ENCODE peak calls at places on chromosome 19, in five cellular contexts. One of them, this sample, is unnamed.

GRCh38 chr19:19259741-19260140 is 13.4 kb downstream of the TM6SF2 start:
- DNase-seq in cardiac muscle cell: peak; percentile 12
- DNase-seq in GM23338: peak; percentile 89
- DNase-seq in colonic mucosa: no peak
- DNase-seq in IMR-90: peak; percentile 11
- DNase-seq in this sample: no peak

GRCh38 chr19:18336121-18336520 is 4.3 kb upstream of the PGPEP1 start:
- DNase-seq in GM23338: peak; percentile 29
- DNase-seq in IMR-90: no peak
- DNase-seq in cardiac muscle cell: no peak
- DNase-seq in colonic mucosa: no peak
- DNase-seq in this sample: no peak

GRCh38 chr19:17555929-17556813 is 722 bp downstream of the COLGALT1 start:
- DNase-seq in IMR-90: peak; percentile 44
- DNase-seq in colonic mucosa: peak; percentile 82
- DNase-seq in cardiac muscle cell: peak; percentile 81
- DNase-seq in GM23338: peak; percentile 81
- DNase-seq in this sample: peak; percentile 69

GRCh38 chr19:54451997-54452396 is 3.0 kb downstream of the LENG8 start:
- DNase-seq in cardiac muscle cell: no peak
- DNase-seq in colonic mucosa: no peak
- DNase-seq in IMR-90: no peak
- DNase-seq in GM23338: no peak
- DNase-seq in this sample: no peak

GRCh38 chr19:6374711-6375410 is 872 bp downstream of the PSPN start:
- DNase-seq in cardiac muscle cell: no peak
- DNase-seq in colonic mucosa: no peak
- DNase-seq in IMR-90: no peak
- DNase-seq in GM23338: no peak
- DNase-seq in this sample: no peak

GRCh38 chr19:39834287-39834841 is 402 bp upstream of the DYRK1B start:
- DNase-seq in cardiac muscle cell: no peak
- DNase-seq in colonic mucosa: no peak
- DNase-seq in GM23338: no peak
- DNase-seq in IMR-90: no peak
- DNase-seq in this sample: no peak

GRCh38 chr19:14050512-14050911 is 11.4 kb downstream of the PALM3 start:
- DNase-seq in GM23338: no peak
- DNase-seq in colonic mucosa: no peak
- DNase-seq in IMR-90: no peak
- DNase-seq in cardiac muscle cell: no peak
- DNase-seq in this sample: no peak

GRCh38 chr19:38037151-38037611 is 130.2 kb downstream of the SIPA1L3 start:
- DNase-seq in cardiac muscle cell: no peak
- DNase-seq in IMR-90: no peak
- DNase-seq in GM23338: peak; percentile 27
- DNase-seq in colonic mucosa: no peak
- DNase-seq in this sample: no peak

GRCh38 chr19:47035495-47036232 is 12.8 kb downstream of the TMEM160 start:
- DNase-seq in IMR-90: peak; percentile 73
- DNase-seq in GM23338: peak; percentile 88
- DNase-seq in colonic mucosa: peak; percentile 96
- DNase-seq in cardiac muscle cell: peak; percentile 85
- DNase-seq in this sample: peak; percentile 90

GRCh38 chr19:8666814-8667405 is 31.7 kb downstream of the ACTL9 start:
- DNase-seq in colonic mucosa: no peak
- DNase-seq in GM23338: no peak
- DNase-seq in cardiac muscle cell: no peak
- DNase-seq in IMR-90: no peak
- DNase-seq in this sample: no peak

GRCh38 chr19:47039239-47039874 is 9.1 kb downstream of the TMEM160 start:
- DNase-seq in cardiac muscle cell: no peak
- DNase-seq in GM23338: no peak
- DNase-seq in colonic mucosa: no peak
- DNase-seq in IMR-90: no peak
- DNase-seq in this sample: no peak

GRCh38 chr19:6753178-6754031 is 13.8 kb downstream of the SH2D3A start:
- DNase-seq in IMR-90: peak; percentile 15
- DNase-seq in cardiac muscle cell: peak; percentile 74
- DNase-seq in colonic mucosa: peak; percentile 94
- DNase-seq in GM23338: peak; percentile 99
- DNase-seq in this sample: peak; percentile 68

GRCh38 chr19:45711851-45712698 is 18.6 kb downstream of the FBXO46 start:
- DNase-seq in IMR-90: no peak
- DNase-seq in cardiac muscle cell: no peak
- DNase-seq in GM23338: no peak
- DNase-seq in colonic mucosa: no peak
- DNase-seq in this sample: no peak

GRCh38 chr19:19405919-19406877 is 723 bp downstream of the GATAD2A start:
- DNase-seq in GM23338: peak; percentile 83
- DNase-seq in IMR-90: peak; percentile 60
- DNase-seq in colonic mucosa: peak; percentile 59
- DNase-seq in cardiac muscle cell: peak; percentile 50
- DNase-seq in this sample: peak; percentile 61

GRCh38 chr19:2719910-2720776 is 1.0 kb downstream of the DIRAS1 start:
- DNase-seq in GM23338: peak; percentile 81
- DNase-seq in IMR-90: peak; percentile 40
- DNase-seq in colonic mucosa: no peak
- DNase-seq in cardiac muscle cell: peak; percentile 17
- DNase-seq in this sample: peak; percentile 50

GRCh38 chr19:13079542-13079986 is 23.1 kb downstream of the LYL1 start:
- DNase-seq in GM23338: no peak
- DNase-seq in colonic mucosa: peak; percentile 84
- DNase-seq in cardiac muscle cell: peak; percentile 61
- DNase-seq in IMR-90: peak; percentile 50
- DNase-seq in this sample: no peak

GRCh38 chr19:4504874-4505569 is 13.3 kb downstream of the PLIN4 start:
- DNase-seq in GM23338: no peak
- DNase-seq in cardiac muscle cell: no peak
- DNase-seq in IMR-90: no peak
- DNase-seq in colonic mucosa: no peak
- DNase-seq in this sample: no peak

GRCh38 chr19:4507150-4507452 is 11.2 kb downstream of the PLIN4 start:
- DNase-seq in colonic mucosa: no peak
- DNase-seq in cardiac muscle cell: no peak
- DNase-seq in GM23338: no peak
- DNase-seq in IMR-90: no peak
- DNase-seq in this sample: no peak

GRCh38 chr19:4507804-4508203 is 10.5 kb downstream of the PLIN4 start:
- DNase-seq in GM23338: no peak
- DNase-seq in cardiac muscle cell: no peak
- DNase-seq in IMR-90: no peak
- DNase-seq in colonic mucosa: no peak
- DNase-seq in this sample: no peak

GRCh38 chr19:4505570-4506448 is 12.5 kb downstream of the PLIN4 start:
- DNase-seq in GM23338: no peak
- DNase-seq in cardiac muscle cell: no peak
- DNase-seq in colonic mucosa: no peak
- DNase-seq in IMR-90: no peak
- DNase-seq in this sample: no peak

GRCh38 chr19:4506449-4507149 is 11.7 kb downstream of the PLIN4 start:
- DNase-seq in GM23338: no peak
- DNase-seq in colonic mucosa: no peak
- DNase-seq in cardiac muscle cell: peak; percentile 47
- DNase-seq in IMR-90: peak; percentile 80
- DNase-seq in this sample: no peak
- H3K4me1 ChIP-seq in GM23338: no peaks in the 10 kb centered on the region
- H3K4me1 ChIP-seq in colonic mucosa: no peaks in the 10 kb centered on the region
- H3K4me1 ChIP-seq in cardiac muscle cell: no peaks in the 10 kb centered on the region
- H3K4me1 ChIP-seq in IMR-90: peaks cover 4% of the 10 kb centered on the region
- H3K4me1 ChIP-seq in this sample: peaks cover 16% of the 10 kb centered on the region

GRCh38 chr19:58388175-58388526 is 1.1 kb downstream of the RPS5 start:
- DNase-seq in cardiac muscle cell: no peak
- DNase-seq in IMR-90: no peak
- DNase-seq in GM23338: no peak
- DNase-seq in colonic mucosa: no peak
- DNase-seq in this sample: no peak
- TF ChIP-seq CTCF in cardiac muscle cell: no peak
- TF ChIP-seq CTCF in IMR-90: no peak
- TF ChIP-seq CTCF in GM23338: no peak
- TF ChIP-seq CTCF in colonic mucosa: no peak
- TF ChIP-seq CTCF in this sample: no peak

DNA sequence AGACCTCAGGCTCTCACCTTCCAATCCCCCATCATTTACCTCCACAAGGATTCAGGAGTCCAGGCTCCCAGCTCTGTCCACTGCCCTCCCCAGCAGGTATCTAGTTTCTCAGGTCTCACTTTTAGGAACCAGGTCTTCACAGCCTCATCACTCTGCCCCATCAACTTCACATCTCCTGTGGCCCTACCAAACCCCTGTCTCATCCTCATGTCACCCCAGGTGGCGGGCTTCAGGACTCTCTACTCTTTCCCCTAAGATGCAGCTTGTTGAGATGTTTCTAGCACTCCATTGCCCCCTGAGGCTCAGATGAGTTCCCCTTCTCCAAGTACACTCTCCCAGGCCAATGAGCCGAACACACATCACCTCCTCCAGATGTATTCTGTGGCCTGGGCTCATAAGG is 1.5 kb downstream of the PPFIA3 start:
- DNase-seq in IMR-90: no peak
- DNase-seq in cardiac muscle cell: no peak
- DNase-seq in GM23338: no peak
- DNase-seq in colonic mucosa: no peak
- DNase-seq in this sample: no peak
- H3K4me3 ChIP-seq in IMR-90: no peak overlapping the region
- H3K4me3 ChIP-seq in cardiac muscle cell: no peak overlapping the region
- H3K4me3 ChIP-seq in GM23338: no peak overlapping the region
- H3K4me3 ChIP-seq in colonic mucosa: no peak overlapping the region
- H3K4me3 ChIP-seq in this sample: no peak overlapping the region

DNA sequence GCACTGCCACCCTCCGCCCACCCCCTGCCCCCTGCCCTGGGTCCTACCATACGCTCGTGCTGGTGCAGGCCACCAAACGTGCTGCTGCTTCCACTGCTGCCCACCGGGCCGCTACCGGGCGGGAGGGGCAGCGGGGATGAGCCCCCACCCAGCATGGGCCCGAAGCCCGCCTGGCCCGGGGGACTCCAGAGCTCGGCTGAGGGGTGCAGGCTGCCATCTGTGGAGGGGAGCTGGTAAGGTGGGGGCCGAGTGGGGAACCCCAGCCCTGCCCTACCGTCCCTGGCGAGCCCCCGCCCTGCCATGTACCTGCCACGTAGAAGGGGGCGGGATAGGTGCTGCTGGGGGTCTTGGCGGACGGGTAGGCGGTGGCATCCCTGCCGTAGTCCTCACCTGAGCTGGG is 16.7 kb upstream of the UQCR11 start:
- DNase-seq in colonic mucosa: no peak
- DNase-seq in cardiac muscle cell: no peak
- DNase-seq in GM23338: no peak
- DNase-seq in IMR-90: no peak
- DNase-seq in this sample: no peak
- H3K4me1 ChIP-seq in colonic mucosa: no peaks in the 10 kb centered on the region
- H3K4me1 ChIP-seq in cardiac muscle cell: no peaks in the 10 kb centered on the region
- H3K4me1 ChIP-seq in GM23338: no peaks in the 10 kb centered on the region
- H3K4me1 ChIP-seq in IMR-90: no peaks in the 10 kb centered on the region
- H3K4me1 ChIP-seq in this sample: no peaks in the 10 kb centered on the region

This sample was measured in heart right ventricle.